ENCODE peak calls at places on chromosomes 7 and 10, in six cellular contexts. I is testis; F is heart left ventricle; R is PC-3; U is CD8-positive, alpha-beta memory T cell; A is prostate gland. M is an unnamed sample. For H3K4me1, the result is how much of the 10 kb centered on the place peaks cover.

GRCh38 chr10:27258838-27259532 is 18.4 kb upstream of the ACBD5 start:
- DNase-seq in I (no peak), F (peak), U (peak), R (no peak), A (no peak), M (peak)

GRCh38 chr10:101367569-101368453 is 13.8 kb downstream of the BTRC start:
- DNase-seq in A (no peak), U (no peak), I (no peak), F (no peak), R (peak), M (no peak)

GRCh38 chr7:124390301-124390700 is 357.4 kb upstream of the TMEM229A start:
- DNase-seq in R (no peak), I (no peak), F (no peak), U (no peak), A (no peak), M (no peak)

GRCh38 chr7:92868683-92869293 is 32.4 kb upstream of the CDK6 start:
- DNase-seq in A (no peak), I (no peak), U (no peak), R (no peak), F (no peak), M (no peak)

GRCh38 chr7:36115448-36116321 is 37.4 kb upstream of the EEPD1 start:
- DNase-seq in U (peak), F (peak), A (no peak), I (peak), R (peak), M (peak)

GRCh38 chr10:52115823-52116222 is 198.3 kb upstream of the DKK1 start:
- DNase-seq in R (peak), I (no peak), F (no peak), A (no peak), U (no peak), M (no peak)

GRCh38 chr10:101001225-101002035 is 1.8 kb downstream of the LZTS2 start:
- DNase-seq in A (peak), I (peak), U (no peak), F (peak), R (peak), M (peak)

GRCh38 chr10:76411719-76412435 is 980.5 kb downstream of the LRMDA start:
- DNase-seq in A (no peak), U (no peak), F (peak), I (no peak), R (no peak), M (no peak)

GRCh38 chr7:141944811-141945210 is 2.0 kb downstream of the CLEC5A start:
- DNase-seq in F (no peak), U (no peak), A (no peak), I (no peak), R (no peak), M (no peak)

GRCh38 chr7:155429651-155430050 is 28.3 kb upstream of the EN2 start:
- DNase-seq in R (no peak), I (no peak), U (peak), A (no peak), F (no peak), M (no peak)

GRCh38 chr10:69484736-69485135 is 33.5 kb downstream of the TSPAN15 start:
- DNase-seq in F (no peak), U (no peak), I (no peak), R (no peak), A (no peak), M (no peak)

GRCh38 chr7:121157341-121157751 is 168.8 kb downstream of the CPED1 start:
- DNase-seq in I (no peak), R (no peak), U (no peak), F (no peak), A (no peak), M (no peak)

GRCh38 chr10:49745756-49746155 is 16.4 kb downstream of the OGDHL start:
- DNase-seq in F (no peak), I (no peak), A (no peak), U (no peak), R (no peak), M (no peak)

GRCh38 chr7:93375603-93376002 is 143.4 kb downstream of the VPS50 start:
- DNase-seq in I (no peak), U (no peak), A (no peak), R (no peak), F (no peak), M (no peak)

GRCh38 chr7:17411922-17412321 is 113.5 kb downstream of the AHR start:
- DNase-seq in I (no peak), F (no peak), A (no peak), U (no peak), R (no peak), M (no peak)

GRCh38 chr7:44847509-44847919 is 373 bp downstream of the H2AZ2 start:
- DNase-seq in I (peak), F (peak), R (peak), U (peak), A (peak), M (peak)

GRCh38 chr7:69246758-69247157 is 351.5 kb upstream of the AUTS2 start:
- DNase-seq in I (peak), F (no peak), A (no peak), U (no peak), R (no peak), M (no peak)

DNA sequence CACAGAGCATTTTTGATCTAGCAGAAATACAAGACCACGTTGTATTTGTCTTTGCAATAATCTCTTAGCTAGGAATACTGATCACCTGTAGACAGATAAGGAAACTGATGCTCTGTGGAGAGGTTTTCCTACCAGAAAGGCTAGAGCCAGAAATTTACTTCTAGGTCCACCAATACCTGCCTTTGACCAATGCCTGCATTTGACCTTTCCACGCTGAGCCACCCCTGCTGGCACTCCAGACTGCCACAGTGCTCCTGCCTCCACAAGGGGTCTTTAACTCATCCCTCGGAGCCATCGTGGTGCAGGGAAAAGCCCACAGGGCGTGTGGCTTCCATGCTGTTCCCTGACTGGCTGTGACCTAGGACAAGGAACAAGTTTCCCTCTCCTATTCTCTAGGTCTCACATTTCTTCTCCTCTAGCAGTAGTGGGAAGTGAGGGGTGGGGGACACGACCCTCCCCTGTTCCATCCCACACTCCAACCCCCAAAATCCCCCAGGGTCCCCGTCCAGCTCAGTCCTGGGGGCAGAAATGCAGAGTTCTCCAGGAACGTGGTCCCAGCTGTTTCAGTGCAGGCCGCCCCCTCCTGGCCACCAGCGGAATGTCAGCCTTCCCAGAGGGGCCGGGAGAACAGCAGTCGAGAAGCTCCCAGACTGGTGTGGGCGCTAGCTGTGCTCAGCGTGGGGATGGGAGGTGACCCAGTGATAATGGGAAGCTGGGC is 1.4 kb upstream of the ELN start:
- DNase-seq in A (peak), I (peak), U (peak), F (peak), R (peak), M (peak)
- H3K4me1 ChIP-seq in A (under half), I (under half), U (under half), F (half or more), R (under half), M (under half)

GRCh38 chr7:129781856-129782256 is 170.3 kb downstream of the NRF1 start:
- DNase-seq in R (no peak), I (no peak), F (no peak), A (no peak), U (no peak), M (no peak)

GRCh38 chr7:129784437-129784782 is 168.3 kb downstream of the UBE2H start:
- DNase-seq in I (no peak), A (no peak), U (no peak), R (no peak), F (no peak), M (no peak)

GRCh38 chr7:129782257-129783096 is 170.3 kb downstream of the UBE2H start:
- DNase-seq in F (no peak), R (no peak), A (no peak), U (no peak), I (no peak), M (no peak)

GRCh38 chr7:129784783-129785456 is 167.8 kb downstream of the UBE2H start:
- DNase-seq in F (no peak), A (no peak), R (no peak), I (no peak), U (no peak), M (peak)

GRCh38 chr7:129783097-129783919 is 169.5 kb downstream of the UBE2H start:
- DNase-seq in U (no peak), A (no peak), F (no peak), I (no peak), R (no peak), M (no peak)
- H3K4me1 ChIP-seq in U (half or more), A (under half), F (half or more), I (under half), R (under half), M (half or more)

GRCh38 chr7:1513657-1514095 is 9.5 kb upstream of the INTS1 start:
- DNase-seq in I (no peak), R (no peak), F (peak), A (no peak), U (no peak), M (peak)

GRCh38 chr7:1514407-1514806 is 10.2 kb upstream of the INTS1 start:
- DNase-seq in A (no peak), U (no peak), F (no peak), I (no peak), R (no peak), M (no peak)

GRCh38 chr7:1511829-1512422 is 7.7 kb upstream of the INTS1 start:
- DNase-seq in I (no peak), U (no peak), A (no peak), F (no peak), R (no peak), M (no peak)

GRCh38 chr7:1514993-1515392 is 10.8 kb upstream of the INTS1 start:
- DNase-seq in R (no peak), A (no peak), U (no peak), I (no peak), F (no peak), M (no peak)

GRCh38 chr7:1512781-1513656 is 8.8 kb upstream of the INTS1 start:
- DNase-seq in R (peak), A (no peak), U (no peak), F (peak), I (no peak), M (peak)
- H3K4me1 ChIP-seq in R (under half), A (under half), U (under half), F (under half), I (under half), M (under half)

GRCh38 chr7:87100326-87100725 is 40.9 kb upstream of the ELAPOR2 start:
- DNase-seq in U (no peak), R (peak), I (no peak), F (no peak), A (no peak), M (no peak)
- H3K4me1 ChIP-seq in U (under half), R (under half), I (under half), F (under half), A (under half), M (under half)

GRCh38 chr10:102631525-102632393 is 12.5 kb upstream of the TRIM8 start:
- DNase-seq in U (peak), R (no peak), I (no peak), A (no peak), F (no peak), M (peak)

GRCh38 chr10:102629661-102630614 is 14.3 kb upstream of the TRIM8 start:
- DNase-seq in A (no peak), U (no peak), F (no peak), I (no peak), R (peak), M (no peak)

GRCh38 chr10:102628451-102628911 is 15.8 kb upstream of the TRIM8 start:
- DNase-seq in U (no peak), R (peak), F (peak), I (peak), A (no peak), M (peak)

GRCh38 chr10:102632394-102633062 is 11.8 kb upstream of the TRIM8 start:
- DNase-seq in R (no peak), A (no peak), F (peak), I (peak), U (peak), M (no peak)

DNA sequence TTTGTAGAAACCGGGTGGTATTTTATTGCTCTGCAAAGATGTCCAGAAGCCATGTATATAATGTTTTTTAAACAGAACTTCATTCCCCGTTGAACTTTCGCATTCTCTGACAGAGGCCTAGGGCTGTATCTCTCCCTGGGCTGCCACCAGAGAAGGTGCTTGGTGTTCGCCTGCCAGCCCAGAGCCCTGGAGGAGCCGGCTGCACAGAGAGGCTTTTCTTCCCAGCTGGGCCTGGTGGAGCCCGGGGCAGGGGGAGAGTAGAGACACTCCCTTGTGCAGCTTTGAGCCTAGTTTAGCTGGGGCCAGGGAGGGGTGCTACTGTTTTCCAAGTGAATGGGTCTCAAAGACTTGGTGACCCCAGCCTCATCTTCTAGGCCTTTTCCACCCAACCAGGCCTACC is 13.6 kb upstream of the TRIM8 start:
- DNase-seq in R (no peak), I (no peak), U (no peak), F (no peak), A (no peak), M (peak)
- H3K4me1 ChIP-seq in R (half or more), I (half or more), U (under half), F (half or more), A (under half), M (half or more)

DNA sequence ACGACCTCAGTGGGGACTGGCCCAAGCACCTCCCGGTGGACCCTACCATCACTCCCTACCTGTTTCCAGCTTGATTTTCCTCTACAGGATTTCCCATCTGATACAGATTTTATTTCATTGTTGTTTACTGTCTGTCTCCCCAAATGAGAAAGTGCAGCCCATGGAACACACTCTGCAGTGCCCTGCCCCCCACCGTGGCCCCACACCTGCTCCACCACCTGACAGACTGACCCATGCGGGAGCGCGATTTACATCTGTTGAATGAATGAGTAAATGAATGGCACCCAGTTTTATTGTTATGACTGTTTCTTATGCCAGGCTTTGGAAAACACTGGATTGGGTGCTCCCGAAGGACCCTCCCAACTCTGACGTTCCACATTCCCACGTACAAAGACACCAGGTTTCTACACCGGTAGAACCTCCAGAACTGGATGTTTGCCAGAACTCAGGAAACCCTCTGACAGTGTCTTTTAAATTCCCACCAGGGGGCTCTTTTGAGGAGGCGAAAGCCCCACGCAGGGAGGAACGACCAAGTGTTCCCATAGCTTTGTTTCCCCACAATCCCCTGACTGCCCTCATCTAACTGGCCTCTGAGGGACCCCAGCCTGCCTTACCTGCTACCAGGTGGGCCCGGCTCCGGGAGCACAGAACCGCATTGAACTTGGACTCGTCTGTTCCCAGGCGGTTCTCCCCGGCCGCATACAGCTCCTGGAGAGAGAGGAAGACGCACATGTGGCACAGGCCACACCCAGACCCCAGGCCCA is 29.0 kb downstream of the PLAC9 start:
- DNase-seq in I (no peak), U (peak), A (no peak), F (no peak), R (peak), M (no peak)
- H3K4me1 ChIP-seq in I (under half), U (under half), A (under half), F (half or more), R (half or more), M (under half)

GRCh38 chr10:44949915-44950314 is 9.7 kb upstream of the RASSF4 start:
- DNase-seq in A (no peak), I (no peak), R (no peak), U (no peak), F (no peak), M (no peak)
- H3K4me1 ChIP-seq in A (under half), I (under half), R (under half), U (under half), F (half or more), M (half or more)